ENCODE peak calls at places on chromosomes 6 and 20, in nine cellular contexts. One of them, this sample, is unnamed.

GRCh38 chr20:9408422-9409300 is 105.7 kb upstream of the LAMP5 start:
- DNase-seq in NCI-H1436 treated with DMSO at 0.1 percent for 48 hours: no peak
- DNase-seq in fibroblast of the conjunctiva: peak
- DNase-seq in cardiac muscle cell: no peak
- DNase-seq in stimulated activated CD8-positive, alpha-beta memory T cell treated with anti-CD3 and anti-CD28 coated beads, Interleukin-12 subunit alpha, Interleukin-12 subunit beta, amount 100 ng/mL, for 4 hours: no peak
- DNase-seq in activated T-cell treated with anti-CD3 and anti-CD28 coated beads, Interleukin-2, amount 50 U/mL, for 72 hours: no peak
- DNase-seq in mucosa of descending colon: no peak
- DNase-seq in aorta: no peak
- DNase-seq in HCEC 1CT: peak
- DNase-seq in this sample: no peak

GRCh38 chr6:25332671-25333071 is 53.5 kb downstream of the CARMIL1 start:
- DNase-seq in stimulated activated CD8-positive, alpha-beta memory T cell treated with anti-CD3 and anti-CD28 coated beads, Interleukin-12 subunit alpha, Interleukin-12 subunit beta, amount 100 ng/mL, for 4 hours: no peak
- DNase-seq in fibroblast of the conjunctiva: no peak
- DNase-seq in cardiac muscle cell: no peak
- DNase-seq in aorta: no peak
- DNase-seq in HCEC 1CT: no peak
- DNase-seq in NCI-H1436 treated with DMSO at 0.1 percent for 48 hours: no peak
- DNase-seq in mucosa of descending colon: no peak
- DNase-seq in activated T-cell treated with anti-CD3 and anti-CD28 coated beads, Interleukin-2, amount 50 U/mL, for 72 hours: no peak
- DNase-seq in this sample: no peak

GRCh38 chr6:16723833-16724232 is 37.4 kb downstream of the ATXN1 start:
- DNase-seq in NCI-H1436 treated with DMSO at 0.1 percent for 48 hours: no peak
- DNase-seq in activated T-cell treated with anti-CD3 and anti-CD28 coated beads, Interleukin-2, amount 50 U/mL, for 72 hours: no peak
- DNase-seq in aorta: peak
- DNase-seq in HCEC 1CT: peak
- DNase-seq in mucosa of descending colon: no peak
- DNase-seq in stimulated activated CD8-positive, alpha-beta memory T cell treated with anti-CD3 and anti-CD28 coated beads, Interleukin-12 subunit alpha, Interleukin-12 subunit beta, amount 100 ng/mL, for 4 hours: no peak
- DNase-seq in fibroblast of the conjunctiva: peak
- DNase-seq in cardiac muscle cell: peak
- DNase-seq in this sample: no peak

GRCh38 chr6:110358536-110359148 is 493 bp upstream of the METTL24 start:
- DNase-seq in cardiac muscle cell: no peak
- DNase-seq in aorta: no peak
- DNase-seq in NCI-H1436 treated with DMSO at 0.1 percent for 48 hours: no peak
- DNase-seq in activated T-cell treated with anti-CD3 and anti-CD28 coated beads, Interleukin-2, amount 50 U/mL, for 72 hours: no peak
- DNase-seq in HCEC 1CT: no peak
- DNase-seq in mucosa of descending colon: no peak
- DNase-seq in fibroblast of the conjunctiva: no peak
- DNase-seq in stimulated activated CD8-positive, alpha-beta memory T cell treated with anti-CD3 and anti-CD28 coated beads, Interleukin-12 subunit alpha, Interleukin-12 subunit beta, amount 100 ng/mL, for 4 hours: no peak
- DNase-seq in this sample: no peak

GRCh38 chr20:52402950-52403349 is 211.4 kb upstream of the ZFP64 start:
- DNase-seq in activated T-cell treated with anti-CD3 and anti-CD28 coated beads, Interleukin-2, amount 50 U/mL, for 72 hours: no peak
- DNase-seq in NCI-H1436 treated with DMSO at 0.1 percent for 48 hours: no peak
- DNase-seq in aorta: no peak
- DNase-seq in HCEC 1CT: no peak
- DNase-seq in cardiac muscle cell: no peak
- DNase-seq in mucosa of descending colon: no peak
- DNase-seq in stimulated activated CD8-positive, alpha-beta memory T cell treated with anti-CD3 and anti-CD28 coated beads, Interleukin-12 subunit alpha, Interleukin-12 subunit beta, amount 100 ng/mL, for 4 hours: no peak
- DNase-seq in fibroblast of the conjunctiva: no peak
- DNase-seq in this sample: no peak

GRCh38 chr20:41553142-41553879 is 64.9 kb downstream of the CHD6 start:
- DNase-seq in HCEC 1CT: no peak
- DNase-seq in fibroblast of the conjunctiva: no peak
- DNase-seq in mucosa of descending colon: no peak
- DNase-seq in cardiac muscle cell: no peak
- DNase-seq in activated T-cell treated with anti-CD3 and anti-CD28 coated beads, Interleukin-2, amount 50 U/mL, for 72 hours: no peak
- DNase-seq in NCI-H1436 treated with DMSO at 0.1 percent for 48 hours: no peak
- DNase-seq in stimulated activated CD8-positive, alpha-beta memory T cell treated with anti-CD3 and anti-CD28 coated beads, Interleukin-12 subunit alpha, Interleukin-12 subunit beta, amount 100 ng/mL, for 4 hours: no peak
- DNase-seq in aorta: no peak
- DNase-seq in this sample: no peak

GRCh38 chr6:32387946-32388345 is 16.2 kb upstream of the TSBP1 start:
- DNase-seq in cardiac muscle cell: no peak
- DNase-seq in NCI-H1436 treated with DMSO at 0.1 percent for 48 hours: no peak
- DNase-seq in mucosa of descending colon: no peak
- DNase-seq in aorta: no peak
- DNase-seq in activated T-cell treated with anti-CD3 and anti-CD28 coated beads, Interleukin-2, amount 50 U/mL, for 72 hours: no peak
- DNase-seq in HCEC 1CT: no peak
- DNase-seq in fibroblast of the conjunctiva: no peak
- DNase-seq in stimulated activated CD8-positive, alpha-beta memory T cell treated with anti-CD3 and anti-CD28 coated beads, Interleukin-12 subunit alpha, Interleukin-12 subunit beta, amount 100 ng/mL, for 4 hours: no peak
- DNase-seq in this sample: no peak

GRCh38 chr6:106704327-106704726 is 74.9 kb downstream of the QRSL1 start:
- DNase-seq in stimulated activated CD8-positive, alpha-beta memory T cell treated with anti-CD3 and anti-CD28 coated beads, Interleukin-12 subunit alpha, Interleukin-12 subunit beta, amount 100 ng/mL, for 4 hours: no peak
- DNase-seq in NCI-H1436 treated with DMSO at 0.1 percent for 48 hours: no peak
- DNase-seq in aorta: no peak
- DNase-seq in cardiac muscle cell: no peak
- DNase-seq in fibroblast of the conjunctiva: no peak
- DNase-seq in HCEC 1CT: no peak
- DNase-seq in activated T-cell treated with anti-CD3 and anti-CD28 coated beads, Interleukin-2, amount 50 U/mL, for 72 hours: no peak
- DNase-seq in mucosa of descending colon: no peak
- DNase-seq in this sample: no peak

GRCh38 chr6:19803331-19804330 is 33.5 kb upstream of the ID4 start:
- DNase-seq in stimulated activated CD8-positive, alpha-beta memory T cell treated with anti-CD3 and anti-CD28 coated beads, Interleukin-12 subunit alpha, Interleukin-12 subunit beta, amount 100 ng/mL, for 4 hours: no peak
- DNase-seq in activated T-cell treated with anti-CD3 and anti-CD28 coated beads, Interleukin-2, amount 50 U/mL, for 72 hours: no peak
- DNase-seq in fibroblast of the conjunctiva: no peak
- DNase-seq in cardiac muscle cell: no peak
- DNase-seq in NCI-H1436 treated with DMSO at 0.1 percent for 48 hours: no peak
- DNase-seq in mucosa of descending colon: no peak
- DNase-seq in HCEC 1CT: no peak
- DNase-seq in aorta: no peak
- DNase-seq in this sample: no peak

GRCh38 chr6:128882991-128883571 is at the start of gene LAMA2:
- DNase-seq in activated T-cell treated with anti-CD3 and anti-CD28 coated beads, Interleukin-2, amount 50 U/mL, for 72 hours: no peak
- DNase-seq in mucosa of descending colon: peak
- DNase-seq in cardiac muscle cell: peak
- DNase-seq in aorta: peak
- DNase-seq in HCEC 1CT: peak
- DNase-seq in stimulated activated CD8-positive, alpha-beta memory T cell treated with anti-CD3 and anti-CD28 coated beads, Interleukin-12 subunit alpha, Interleukin-12 subunit beta, amount 100 ng/mL, for 4 hours: no peak
- DNase-seq in NCI-H1436 treated with DMSO at 0.1 percent for 48 hours: no peak
- DNase-seq in fibroblast of the conjunctiva: peak
- DNase-seq in this sample: peak

GRCh38 chr6:91273729-91274128 is 686.9 kb upstream of the MAP3K7 start:
- DNase-seq in stimulated activated CD8-positive, alpha-beta memory T cell treated with anti-CD3 and anti-CD28 coated beads, Interleukin-12 subunit alpha, Interleukin-12 subunit beta, amount 100 ng/mL, for 4 hours: no peak
- DNase-seq in mucosa of descending colon: no peak
- DNase-seq in NCI-H1436 treated with DMSO at 0.1 percent for 48 hours: no peak
- DNase-seq in cardiac muscle cell: no peak
- DNase-seq in activated T-cell treated with anti-CD3 and anti-CD28 coated beads, Interleukin-2, amount 50 U/mL, for 72 hours: no peak
- DNase-seq in HCEC 1CT: no peak
- DNase-seq in fibroblast of the conjunctiva: no peak
- DNase-seq in aorta: no peak
- DNase-seq in this sample: no peak